ENCODE peak calls at places on chromosomes 3 and 15, in five cellular contexts. N, J, X, Q and U are unnamed samples.

GRCh38 chr15:80163217-80163616 is 10.4 kb downstream of the FAH start:
- DNase-seq in N (no peak), J (no peak), X (no peak), Q (no peak), U (no peak)

GRCh38 chr3:55160241-55160877 is 232.5 kb upstream of the LRTM1 start:
- DNase-seq in N (no peak), J (no peak), X (peak), Q (no peak), U (peak)

GRCh38 chr3:129618186-129618820 is 11.8 kb upstream of the PLXND1 start:
- DNase-seq in N (no peak), J (no peak), X (no peak), Q (no peak), U (no peak)

GRCh38 chr15:33451385-33451784 is 140.6 kb downstream of the RYR3 start:
- DNase-seq in N (no peak), J (no peak), X (no peak), Q (no peak), U (no peak)

GRCh38 chr3:71537211-71537611 is 46.3 kb downstream of the FOXP1 start:
- DNase-seq in N (no peak), J (peak), X (no peak), Q (no peak), U (peak)

GRCh38 chr3:18027161-18027939 is 284.9 kb upstream of the TBC1D5 start:
- DNase-seq in N (no peak), J (no peak), X (no peak), Q (no peak), U (no peak)

GRCh38 chr3:125271127-125271526 is 58.6 kb upstream of the SLC12A8 start:
- DNase-seq in N (no peak), J (no peak), X (no peak), Q (no peak), U (no peak)

GRCh38 chr15:38560456-38560926 is 4.1 kb downstream of the RASGRP1 start:
- DNase-seq in N (no peak), J (no peak), X (no peak), Q (no peak), U (no peak)

GRCh38 chr15:92294759-92295158 is 98.9 kb upstream of the ST8SIA2 start:
- DNase-seq in N (no peak), J (no peak), X (no peak), Q (no peak), U (no peak)

GRCh38 chr15:52078876-52079700 is 33.5 kb downstream of the BCL2L10 start:
- DNase-seq in N (peak), J (peak), X (no peak), Q (peak), U (peak)

GRCh38 chr3:13416002-13416793 is 3.9 kb downstream of the NUP210 start:
- DNase-seq in N (no peak), J (peak), X (no peak), Q (no peak), U (no peak)

GRCh38 chr15:74812533-74812932 is at the start of gene LMAN1L:
- DNase-seq in N (no peak), J (no peak), X (no peak), Q (no peak), U (no peak)

GRCh38 chr3:160482796-160483195 is 33.2 kb upstream of the TRIM59 start:
- DNase-seq in N (no peak), J (no peak), X (no peak), Q (no peak), U (no peak)

GRCh38 chr3:146598486-146598885 is 6.7 kb downstream of the PLSCR5 start:
- DNase-seq in N (no peak), J (no peak), X (no peak), Q (no peak), U (no peak)

GRCh38 chr3:166085164-166085830 is 248.1 kb upstream of the BCHE start:
- DNase-seq in N (no peak), J (no peak), X (no peak), Q (no peak), U (no peak)

GRCh38 chr15:45495588-45495987 is 27.0 kb downstream of the SLC30A4 start:
- DNase-seq in N (no peak), J (no peak), X (no peak), Q (no peak), U (no peak)

GRCh38 chr3:49716691-49717538 is 2.6 kb downstream of the AMIGO3 start:
- DNase-seq in N (no peak), J (no peak), X (no peak), Q (peak), U (no peak)
- TF ChIP-seq RCOR1 in N (no peak), J (no peak), X (no peak), Q (no peak), U (no peak)

GRCh38 chr15:67062365-67062985 is 2.9 kb upstream of the SMAD3 start:
- DNase-seq in N (no peak), J (no peak), X (no peak), Q (no peak), U (no peak)
- TF ChIP-seq RCOR1 in N (no peak), J (no peak), X (no peak), Q (no peak), U (no peak)

GRCh38 chr3:8724108-8724752 is 9.4 kb upstream of the CAV3 start:
- DNase-seq in N (no peak), J (no peak), X (no peak), Q (no peak), U (no peak)
- TF ChIP-seq RCOR1 in N (no peak), J (no peak), X (no peak), Q (no peak), U (no peak)

GRCh38 chr3:42443819-42444436 is 33.5 kb upstream of the LYZL4 start:
- DNase-seq in N (peak), J (peak), X (peak), Q (peak), U (peak)
- TF ChIP-seq RCOR1 in N (peak), J (no peak), X (no peak), Q (no peak), U (no peak)

GRCh38 chr3:149771652-149772271 is 19.5 kb upstream of the COMMD2 start:
- DNase-seq in N (peak), J (peak), X (no peak), Q (peak), U (peak)
- TF ChIP-seq RCOR1 in N (no peak), J (no peak), X (no peak), Q (no peak), U (no peak)

DNA sequence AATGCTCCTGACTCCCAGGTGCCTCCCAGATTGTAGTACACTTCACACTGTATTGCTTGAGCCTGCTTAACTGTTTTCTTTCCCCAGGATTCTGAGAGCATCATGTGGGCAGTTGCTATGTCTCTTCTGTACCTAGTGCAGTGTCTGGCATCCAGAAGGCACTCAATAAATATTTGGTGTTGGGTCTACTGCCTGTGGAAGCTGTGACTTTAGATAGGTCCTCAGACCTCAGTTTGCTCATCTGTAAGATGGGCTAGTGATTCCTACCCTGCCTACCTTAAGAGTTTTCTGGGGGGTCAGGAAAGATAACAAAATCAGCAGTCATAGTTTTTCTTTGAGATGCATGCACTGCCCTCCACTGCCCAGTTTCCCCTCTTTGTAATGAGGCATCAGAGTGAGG is 50.5 kb downstream of the ATP2B2 start:
- DNase-seq in N (no peak), J (no peak), X (no peak), Q (no peak), U (no peak)
- TF ChIP-seq RCOR1 in N (no peak), J (no peak), X (no peak), Q (no peak), U (no peak)

GRCh38 chr3:64539451-64540196 is 148.2 kb downstream of the ADAMTS9 start:
- DNase-seq in N (no peak), J (no peak), X (no peak), Q (no peak), U (peak)

GRCh38 chr3:64530434-64531049 is 157.3 kb downstream of the ADAMTS9 start:
- DNase-seq in N (peak), J (peak), X (no peak), Q (peak), U (peak)

DNA sequence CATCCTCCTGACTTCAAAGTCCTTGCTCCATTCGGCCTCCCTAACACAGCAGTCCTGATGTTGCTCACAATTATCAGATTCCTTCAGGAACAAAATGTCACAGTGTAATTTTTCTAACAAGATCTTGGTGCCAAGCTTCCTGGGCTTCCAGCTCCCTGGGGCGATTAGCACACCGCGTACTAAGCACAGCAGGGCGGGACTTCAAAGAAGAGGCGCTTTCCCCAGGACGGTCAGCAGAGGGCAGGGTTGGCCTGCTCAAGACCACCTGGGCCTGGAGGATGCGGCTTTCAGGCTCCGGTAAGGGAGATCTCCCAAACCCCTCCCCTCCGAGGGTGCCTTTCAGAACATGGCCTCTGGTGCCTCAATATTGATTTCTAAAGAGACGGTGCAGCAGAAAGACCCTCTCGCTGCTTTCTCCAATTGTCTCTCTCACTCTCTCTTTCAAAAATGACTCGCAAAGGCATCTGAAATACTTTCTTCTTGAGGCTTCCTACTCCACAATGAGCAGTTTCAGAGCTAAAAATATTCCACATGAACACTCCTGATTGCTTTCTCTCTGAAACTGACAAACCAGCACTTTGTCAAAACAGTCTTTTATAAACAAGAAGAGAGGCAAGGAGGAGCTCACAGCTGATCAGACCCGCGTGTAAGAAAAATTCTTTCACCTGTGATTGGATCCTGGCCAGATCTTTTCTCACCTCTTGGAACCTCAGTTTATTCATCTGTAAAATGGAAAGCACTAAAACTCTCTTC is 154.1 kb downstream of the ADAMTS9 start:
- DNase-seq in N (peak), J (peak), X (peak), Q (peak), U (peak)
- TF ChIP-seq RCOR1 in N (no peak), J (no peak), X (no peak), Q (peak), U (no peak)